ENCODE peak calls at places on chromosomes 7 and 10, in ten cellular contexts. One of them, this sample, is unnamed.

GRCh38 chr10:78783753-78784152 is 285.0 kb upstream of the ZMIZ1 start:
- DNase-seq in neural crest cell: no peak
- DNase-seq in tibial artery: no peak
- DNase-seq in CD4-positive, alpha-beta T cell: no peak
- DNase-seq in HL-60: no peak
- DNase-seq in dorsolateral prefrontal cortex: no peak
- DNase-seq in RWPE1: no peak
- DNase-seq in nephron progenitor cell: no peak
- DNase-seq in MM.1S: no peak
- DNase-seq in epithelial cell of esophagus: no peak
- DNase-seq in this sample: no peak

GRCh38 chr7:36119005-36119711 is 33.9 kb upstream of the EEPD1 start:
- DNase-seq in RWPE1: peak; percentile 76
- DNase-seq in HL-60: peak; percentile 96
- DNase-seq in tibial artery: no peak
- DNase-seq in CD4-positive, alpha-beta T cell: no peak
- DNase-seq in epithelial cell of esophagus: peak; percentile 98
- DNase-seq in MM.1S: no peak
- DNase-seq in dorsolateral prefrontal cortex: no peak
- DNase-seq in nephron progenitor cell: no peak
- DNase-seq in neural crest cell: no peak
- DNase-seq in this sample: no peak

GRCh38 chr7:83305027-83305426 is 142.3 kb upstream of the PCLO start:
- DNase-seq in nephron progenitor cell: no peak
- DNase-seq in dorsolateral prefrontal cortex: no peak
- DNase-seq in MM.1S: no peak
- DNase-seq in RWPE1: no peak
- DNase-seq in HL-60: no peak
- DNase-seq in epithelial cell of esophagus: no peak
- DNase-seq in CD4-positive, alpha-beta T cell: no peak
- DNase-seq in tibial artery: no peak
- DNase-seq in neural crest cell: no peak
- DNase-seq in this sample: no peak

GRCh38 chr10:52965489-52965888 is 192.9 kb upstream of the MBL2 start:
- DNase-seq in epithelial cell of esophagus: no peak
- DNase-seq in tibial artery: no peak
- DNase-seq in HL-60: no peak
- DNase-seq in CD4-positive, alpha-beta T cell: no peak
- DNase-seq in dorsolateral prefrontal cortex: no peak
- DNase-seq in neural crest cell: no peak
- DNase-seq in MM.1S: no peak
- DNase-seq in nephron progenitor cell: no peak
- DNase-seq in RWPE1: no peak
- DNase-seq in this sample: no peak

GRCh38 chr10:90435296-90435695 is 422.5 kb downstream of the HTR7 start:
- DNase-seq in tibial artery: no peak
- DNase-seq in HL-60: no peak
- DNase-seq in nephron progenitor cell: no peak
- DNase-seq in RWPE1: no peak
- DNase-seq in dorsolateral prefrontal cortex: no peak
- DNase-seq in MM.1S: no peak
- DNase-seq in epithelial cell of esophagus: peak; percentile 60
- DNase-seq in CD4-positive, alpha-beta T cell: no peak
- DNase-seq in neural crest cell: no peak
- DNase-seq in this sample: no peak

GRCh38 chr10:107653832-107654287 is 489.4 kb upstream of the SORCS1 start:
- DNase-seq in dorsolateral prefrontal cortex: no peak
- DNase-seq in tibial artery: no peak
- DNase-seq in neural crest cell: no peak
- DNase-seq in CD4-positive, alpha-beta T cell: no peak
- DNase-seq in RWPE1: peak; percentile 11
- DNase-seq in epithelial cell of esophagus: peak; percentile 59
- DNase-seq in MM.1S: peak; percentile 37
- DNase-seq in nephron progenitor cell: no peak
- DNase-seq in HL-60: peak; percentile 31
- DNase-seq in this sample: no peak

GRCh38 chr7:44634839-44635591 is 28.6 kb downstream of the OGDH start:
- DNase-seq in nephron progenitor cell: no peak
- DNase-seq in dorsolateral prefrontal cortex: no peak
- DNase-seq in HL-60: no peak
- DNase-seq in epithelial cell of esophagus: no peak
- DNase-seq in MM.1S: no peak
- DNase-seq in RWPE1: no peak
- DNase-seq in CD4-positive, alpha-beta T cell: no peak
- DNase-seq in tibial artery: no peak
- DNase-seq in neural crest cell: no peak
- DNase-seq in this sample: no peak

GRCh38 chr7:143490719-143491306 is 13.1 kb downstream of the TAS2R41 start:
- DNase-seq in nephron progenitor cell: peak; percentile 11
- DNase-seq in RWPE1: no peak
- DNase-seq in HL-60: no peak
- DNase-seq in CD4-positive, alpha-beta T cell: no peak
- DNase-seq in MM.1S: no peak
- DNase-seq in epithelial cell of esophagus: peak; percentile 61
- DNase-seq in dorsolateral prefrontal cortex: no peak
- DNase-seq in tibial artery: no peak
- DNase-seq in neural crest cell: no peak
- DNase-seq in this sample: no peak

GRCh38 chr10:71754562-71754961 is 18.8 kb downstream of the VSIR start:
- DNase-seq in neural crest cell: no peak
- DNase-seq in HL-60: peak; percentile 58
- DNase-seq in RWPE1: no peak
- DNase-seq in tibial artery: no peak
- DNase-seq in dorsolateral prefrontal cortex: no peak
- DNase-seq in CD4-positive, alpha-beta T cell: no peak
- DNase-seq in epithelial cell of esophagus: no peak
- DNase-seq in MM.1S: no peak
- DNase-seq in nephron progenitor cell: no peak
- DNase-seq in this sample: no peak

GRCh38 chr7:157684157-157684595 is 347.4 kb downstream of the DNAJB6 start:
- DNase-seq in dorsolateral prefrontal cortex: no peak
- DNase-seq in neural crest cell: peak; percentile 49
- DNase-seq in MM.1S: no peak
- DNase-seq in epithelial cell of esophagus: no peak
- DNase-seq in tibial artery: peak; percentile 38
- DNase-seq in CD4-positive, alpha-beta T cell: no peak
- DNase-seq in nephron progenitor cell: peak; percentile 51
- DNase-seq in HL-60: no peak
- DNase-seq in RWPE1: no peak
- DNase-seq in this sample: no peak

GRCh38 chr7:140506788-140507464 is 27.6 kb upstream of the MKRN1 start:
- DNase-seq in RWPE1: no peak
- DNase-seq in CD4-positive, alpha-beta T cell: no peak
- DNase-seq in dorsolateral prefrontal cortex: no peak
- DNase-seq in HL-60: no peak
- DNase-seq in nephron progenitor cell: peak; percentile 27
- DNase-seq in neural crest cell: no peak
- DNase-seq in MM.1S: peak; percentile 66
- DNase-seq in epithelial cell of esophagus: peak; percentile 66
- DNase-seq in tibial artery: peak; percentile 80
- DNase-seq in this sample: no peak

GRCh38 chr7:138684360-138684759 is 16.8 kb downstream of the SVOPL start:
- DNase-seq in MM.1S: no peak
- DNase-seq in tibial artery: no peak
- DNase-seq in epithelial cell of esophagus: no peak
- DNase-seq in nephron progenitor cell: no peak
- DNase-seq in neural crest cell: no peak
- DNase-seq in CD4-positive, alpha-beta T cell: no peak
- DNase-seq in dorsolateral prefrontal cortex: no peak
- DNase-seq in RWPE1: no peak
- DNase-seq in HL-60: no peak
- DNase-seq in this sample: no peak

GRCh38 chr7:146960747-146961416 is 844.3 kb downstream of the CNTNAP2 start:
- DNase-seq in CD4-positive, alpha-beta T cell: no peak
- DNase-seq in HL-60: no peak
- DNase-seq in nephron progenitor cell: no peak
- DNase-seq in RWPE1: no peak
- DNase-seq in neural crest cell: no peak
- DNase-seq in dorsolateral prefrontal cortex: no peak
- DNase-seq in tibial artery: no peak
- DNase-seq in epithelial cell of esophagus: no peak
- DNase-seq in MM.1S: no peak
- DNase-seq in this sample: no peak

GRCh38 chr7:73423519-73424485 is 9.8 kb upstream of the FZD9 start:
- DNase-seq in CD4-positive, alpha-beta T cell: no peak
- DNase-seq in RWPE1: no peak
- DNase-seq in neural crest cell: peak; percentile 56
- DNase-seq in HL-60: no peak
- DNase-seq in MM.1S: no peak
- DNase-seq in nephron progenitor cell: peak; percentile 69
- DNase-seq in dorsolateral prefrontal cortex: no peak
- DNase-seq in epithelial cell of esophagus: no peak
- DNase-seq in tibial artery: no peak
- DNase-seq in this sample: no peak

GRCh38 chr7:42082144-42082543 is 154.9 kb downstream of the GLI3 start:
- DNase-seq in epithelial cell of esophagus: peak; percentile 79
- DNase-seq in MM.1S: no peak
- DNase-seq in nephron progenitor cell: no peak
- DNase-seq in neural crest cell: no peak
- DNase-seq in CD4-positive, alpha-beta T cell: no peak
- DNase-seq in tibial artery: no peak
- DNase-seq in HL-60: no peak
- DNase-seq in dorsolateral prefrontal cortex: no peak
- DNase-seq in RWPE1: no peak
- DNase-seq in this sample: no peak

GRCh38 chr10:81722405-81722804 is 152.6 kb upstream of the NRG3 start:
- DNase-seq in HL-60: no peak
- DNase-seq in MM.1S: no peak
- DNase-seq in tibial artery: no peak
- DNase-seq in RWPE1: no peak
- DNase-seq in CD4-positive, alpha-beta T cell: no peak
- DNase-seq in nephron progenitor cell: no peak
- DNase-seq in epithelial cell of esophagus: no peak
- DNase-seq in dorsolateral prefrontal cortex: no peak
- DNase-seq in neural crest cell: no peak
- DNase-seq in this sample: no peak

GRCh38 chr7:1220000-1220726 is 12.5 kb upstream of the UNCX start:
- DNase-seq in CD4-positive, alpha-beta T cell: no peak
- DNase-seq in epithelial cell of esophagus: no peak
- DNase-seq in neural crest cell: no peak
- DNase-seq in dorsolateral prefrontal cortex: no peak
- DNase-seq in HL-60: no peak
- DNase-seq in MM.1S: no peak
- DNase-seq in RWPE1: no peak
- DNase-seq in nephron progenitor cell: no peak
- DNase-seq in tibial artery: no peak
- DNase-seq in this sample: no peak

GRCh38 chr7:66844552-66845381 is 76.3 kb upstream of the TMEM248 start:
- DNase-seq in CD4-positive, alpha-beta T cell: peak; percentile 98
- DNase-seq in dorsolateral prefrontal cortex: peak; percentile 97
- DNase-seq in MM.1S: peak; percentile 97
- DNase-seq in epithelial cell of esophagus: peak; percentile 97
- DNase-seq in HL-60: peak; percentile 98
- DNase-seq in tibial artery: peak; percentile 99
- DNase-seq in nephron progenitor cell: peak; percentile 99
- DNase-seq in neural crest cell: peak; percentile 100
- DNase-seq in RWPE1: peak; percentile 99
- DNase-seq in this sample: peak; percentile 99
- TF ChIP-seq CTCF in CD4-positive, alpha-beta T cell: peak; percentile 37
- TF ChIP-seq CTCF in dorsolateral prefrontal cortex: peak; percentile 45
- TF ChIP-seq CTCF in MM.1S: peak; percentile 16
- TF ChIP-seq CTCF in epithelial cell of esophagus: peak; percentile 48
- TF ChIP-seq CTCF in HL-60: no peak
- TF ChIP-seq CTCF in tibial artery: peak; percentile 24
- TF ChIP-seq CTCF in nephron progenitor cell: no peak
- TF ChIP-seq CTCF in neural crest cell: peak; percentile 54
- TF ChIP-seq CTCF in RWPE1: no peak
- TF ChIP-seq CTCF in this sample: peak; percentile 41

GRCh38 chr10:130470286-130470685 is 334.1 kb downstream of the GLRX3 start:
- DNase-seq in dorsolateral prefrontal cortex: peak; percentile 41
- DNase-seq in nephron progenitor cell: no peak
- DNase-seq in neural crest cell: no peak
- DNase-seq in RWPE1: no peak
- DNase-seq in tibial artery: peak; percentile 5
- DNase-seq in epithelial cell of esophagus: no peak
- DNase-seq in MM.1S: no peak
- DNase-seq in CD4-positive, alpha-beta T cell: no peak
- DNase-seq in HL-60: no peak
- DNase-seq in this sample: no peak
- TF ChIP-seq CTCF in dorsolateral prefrontal cortex: no peak
- TF ChIP-seq CTCF in nephron progenitor cell: no peak
- TF ChIP-seq CTCF in neural crest cell: no peak
- TF ChIP-seq CTCF in RWPE1: no peak
- TF ChIP-seq CTCF in tibial artery: no peak
- TF ChIP-seq CTCF in epithelial cell of esophagus: no peak
- TF ChIP-seq CTCF in MM.1S: no peak
- TF ChIP-seq CTCF in CD4-positive, alpha-beta T cell: no peak
- TF ChIP-seq CTCF in HL-60: no peak
- TF ChIP-seq CTCF in this sample: no peak

GRCh38 chr7:39105720-39106119 is 128.0 kb downstream of the POU6F2 start:
- DNase-seq in HL-60: no peak
- DNase-seq in neural crest cell: no peak
- DNase-seq in dorsolateral prefrontal cortex: no peak
- DNase-seq in epithelial cell of esophagus: no peak
- DNase-seq in nephron progenitor cell: no peak
- DNase-seq in RWPE1: no peak
- DNase-seq in MM.1S: no peak
- DNase-seq in tibial artery: no peak
- DNase-seq in CD4-positive, alpha-beta T cell: no peak
- DNase-seq in this sample: no peak
- TF ChIP-seq CTCF in HL-60: no peak
- TF ChIP-seq CTCF in neural crest cell: no peak
- TF ChIP-seq CTCF in dorsolateral prefrontal cortex: no peak
- TF ChIP-seq CTCF in epithelial cell of esophagus: no peak
- TF ChIP-seq CTCF in nephron progenitor cell: no peak
- TF ChIP-seq CTCF in RWPE1: no peak
- TF ChIP-seq CTCF in MM.1S: no peak
- TF ChIP-seq CTCF in tibial artery: no peak
- TF ChIP-seq CTCF in CD4-positive, alpha-beta T cell: no peak
- TF ChIP-seq CTCF in this sample: no peak

DNA sequence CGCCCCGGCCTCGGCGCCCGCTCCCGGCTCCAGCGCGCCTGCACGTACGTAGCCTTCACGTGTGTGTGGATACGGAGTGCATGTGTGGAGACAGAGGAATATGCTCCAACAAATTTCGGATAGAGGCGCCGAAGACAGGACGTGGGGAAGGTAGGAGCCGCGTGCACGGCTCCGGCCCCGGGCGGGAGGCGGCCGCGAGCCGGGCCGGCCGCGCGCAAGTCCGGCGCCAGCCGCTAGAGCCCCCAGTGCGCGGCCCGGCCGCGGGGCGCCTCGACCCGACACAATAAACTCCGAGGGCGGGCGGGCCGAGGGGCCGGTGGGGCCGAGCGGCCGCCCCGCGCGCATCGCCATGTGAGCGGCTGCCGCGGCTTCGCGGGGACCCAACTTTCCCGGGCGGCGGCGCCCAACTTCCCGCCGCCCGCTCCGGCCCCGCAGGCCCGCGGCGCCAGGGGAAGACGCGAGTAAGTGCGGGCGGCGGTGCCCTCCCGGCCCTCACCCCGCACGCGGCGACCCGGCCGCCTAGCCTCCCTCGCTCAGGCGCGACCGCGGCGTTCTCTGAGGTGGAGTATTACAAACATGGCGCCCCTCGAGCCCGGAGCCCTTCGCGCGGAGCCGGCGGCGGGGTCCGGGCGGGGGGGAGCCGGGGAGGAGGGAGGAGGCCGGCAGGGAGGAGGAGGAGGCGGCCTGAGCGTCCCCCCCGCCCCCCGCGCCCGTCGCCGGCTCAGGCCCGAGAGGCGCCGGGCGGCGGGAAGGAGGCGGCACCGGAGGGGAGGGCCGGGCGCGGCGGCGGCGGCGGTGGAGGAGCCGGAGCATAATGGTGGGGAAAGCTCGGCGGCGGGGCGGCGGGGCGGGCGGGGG is at the start of gene ZMYND11:
- DNase-seq in nephron progenitor cell: peak; percentile 75
- DNase-seq in MM.1S: peak; percentile 65
- DNase-seq in HL-60: peak; percentile 6
- DNase-seq in RWPE1: peak; percentile 36
- DNase-seq in dorsolateral prefrontal cortex: peak; percentile 56
- DNase-seq in epithelial cell of esophagus: peak; percentile 59
- DNase-seq in CD4-positive, alpha-beta T cell: peak; percentile 64
- DNase-seq in neural crest cell: peak; percentile 50
- DNase-seq in tibial artery: peak; percentile 87
- DNase-seq in this sample: peak; percentile 53
- TF ChIP-seq CTCF in nephron progenitor cell: no peak
- TF ChIP-seq CTCF in MM.1S: no peak
- TF ChIP-seq CTCF in HL-60: no peak
- TF ChIP-seq CTCF in RWPE1: peak; percentile 34
- TF ChIP-seq CTCF in dorsolateral prefrontal cortex: no peak
- TF ChIP-seq CTCF in epithelial cell of esophagus: no peak
- TF ChIP-seq CTCF in CD4-positive, alpha-beta T cell: no peak
- TF ChIP-seq CTCF in neural crest cell: peak; percentile 25
- TF ChIP-seq CTCF in tibial artery: no peak
- TF ChIP-seq CTCF in this sample: no peak

This sample was measured in progenitor cell of endocrine pancreas.